ENCODE peak calls at places on chromosomes 11 and 22, in four cellular contexts. X is Peyer's patch, P is HCT116, K is mammary epithelial cell. W is an unnamed sample.

GRCh38 chr11:12079726-12080556 is 30.4 kb upstream of the MICAL2 start:
- DNase-seq in X (no peak), P (peak; percentile 79), K (peak; percentile 98), W (no peak)

GRCh38 chr11:64451856-64452255 is 92.9 kb downstream of the RPS6KA4 start:
- DNase-seq in X (no peak), P (no peak), K (no peak), W (no peak)

GRCh38 chr11:125932301-125932700 is 13.5 kb upstream of the VSIG10L2 start:
- DNase-seq in X (no peak), P (no peak), K (no peak), W (no peak)

GRCh38 chr11:1516273-1517067 is 29.9 kb upstream of the MOB2 start:
- DNase-seq in X (no peak), P (no peak), K (peak; percentile 21), W (no peak)

GRCh38 chr11:97703815-97704214 is 1314.0 kb downstream of the JRKL start:
- DNase-seq in X (no peak), P (no peak), K (no peak), W (no peak)

GRCh38 chr11:64472593-64473455 is 113.9 kb downstream of the RPS6KA4 start:
- DNase-seq in X (no peak), P (no peak), K (no peak), W (no peak)

GRCh38 chr11:119486691-119487259 is 63.8 kb upstream of the THY1 start:
- DNase-seq in X (no peak), P (no peak), K (no peak), W (peak; percentile 16)

GRCh38 chr11:35675901-35676610 is 13.5 kb downstream of the TRIM44 start:
- DNase-seq in X (no peak), P (no peak), K (no peak), W (no peak)

GRCh38 chr11:66216911-66217310 is 51.5 kb upstream of the RAB1B start:
- DNase-seq in X (no peak), P (no peak), K (no peak), W (no peak)

GRCh38 chr22:21606775-21607174 is 23.0 kb downstream of the YDJC start:
- DNase-seq in X (no peak), P (no peak), K (no peak), W (no peak)

GRCh38 chr11:80048513-80048912 is 607.7 kb upstream of the TENM4 start:
- DNase-seq in X (no peak), P (no peak), K (no peak), W (no peak)

GRCh38 chr11:61362542-61362875 is 335 bp downstream of the TMEM138 start:
- DNase-seq in X (no peak), P (no peak), K (no peak), W (peak; percentile 63)

GRCh38 chr22:20741634-20742581 is 32.0 kb upstream of the SERPIND1 start:
- DNase-seq in X (peak; percentile 51), P (peak; percentile 18), K (peak; percentile 21), W (no peak)

GRCh38 chr22:39088688-39089032 is 8.4 kb upstream of the APOBEC3H start:
- DNase-seq in X (no peak), P (no peak), K (no peak), W (no peak)

GRCh38 chr22:22996511-22997261 is 73.6 kb upstream of the GNAZ start:
- DNase-seq in X (no peak), P (no peak), K (no peak), W (no peak)

GRCh38 chr11:63795066-63795465 is 18.2 kb upstream of the SPINDOC start:
- DNase-seq in X (no peak), P (no peak), K (no peak), W (no peak)

GRCh38 chr11:16899708-16900107 is 114.5 kb downstream of the PLEKHA7 start:
- DNase-seq in X (no peak), P (no peak), K (no peak), W (no peak)

GRCh38 chr11:117717485-117718314 is 79.3 kb downstream of the DSCAML1 start:
- DNase-seq in X (no peak), P (no peak), K (no peak), W (no peak)

GRCh38 chr22:23233084-23233501 is 52.8 kb downstream of the BCR start:
- DNase-seq in X (no peak), P (no peak), K (no peak), W (no peak)

GRCh38 chr22:19559956-19560355 is 35.7 kb upstream of the CLDN5 start:
- DNase-seq in X (no peak), P (no peak), K (no peak), W (no peak)

GRCh38 chr11:73157141-73158010 is 15.3 kb upstream of the FCHSD2 start:
- DNase-seq in X (peak; percentile 62), P (no peak), K (no peak), W (no peak)

GRCh38 chr11:19853901-19854300 is 141.3 kb downstream of the NAV2 start:
- DNase-seq in X (no peak), P (no peak), K (no peak), W (no peak)

GRCh38 chr11:110126936-110127335 is 33.7 kb downstream of the ZC3H12C start:
- DNase-seq in X (no peak), P (no peak), K (no peak), W (no peak)

GRCh38 chr22:45270095-45271020 is 14.4 kb upstream of the UPK3A start:
- DNase-seq in X (no peak), P (no peak), K (no peak), W (no peak)

GRCh38 chr11:6646040-6646439 is 9.6 kb downstream of the DCHS1 start:
- DNase-seq in X (no peak), P (no peak), K (no peak), W (no peak)

GRCh38 chr22:32558681-32559355 is 84.2 kb downstream of the FBXO7 start:
- DNase-seq in X (no peak), P (peak; percentile 75), K (peak; percentile 94), W (no peak)

GRCh38 chr11:61007383-61007970 is 36.0 kb downstream of the CD6 start:
- DNase-seq in X (peak; percentile 50), P (no peak), K (no peak), W (no peak)

GRCh38 chr22:36644333-36644757 is 59.2 kb downstream of the CACNG2 start:
- DNase-seq in X (no peak), P (peak; percentile 45), K (peak; percentile 91), W (no peak)

GRCh38 chr11:22787565-22788162 is 41.9 kb downstream of the SVIP start:
- DNase-seq in X (peak; percentile 15), P (peak; percentile 22), K (peak; percentile 16), W (no peak)

GRCh38 chr22:31272522-31273446 is 19.5 kb downstream of the PIK3IP1 start:
- DNase-seq in X (peak; percentile 61), P (peak; percentile 32), K (peak; percentile 47), W (no peak)

GRCh38 chr11:45328726-45329125 is 42.6 kb upstream of the SYT13 start:
- DNase-seq in X (no peak), P (no peak), K (no peak), W (no peak)

GRCh38 chr11:63614136-63614664 is at the start of gene PLAAT3:
- DNase-seq in X (peak; percentile 61), P (peak; percentile 36), K (no peak), W (peak; percentile 48)

GRCh38 chr11:1877211-1878133 is 14.2 kb downstream of the PRR33 start:
- DNase-seq in X (no peak), P (no peak), K (no peak), W (peak; percentile 52)

GRCh38 chr22:29726512-29727247 is 6.9 kb downstream of the CABP7 start:
- DNase-seq in X (no peak), P (no peak), K (no peak), W (no peak)

GRCh38 chr22:29727248-29727551 is 7.4 kb downstream of the CABP7 start:
- DNase-seq in X (peak; percentile 20), P (no peak), K (no peak), W (no peak)

GRCh38 chr22:29723766-29724165 is 4.0 kb downstream of the CABP7 start:
- DNase-seq in X (no peak), P (no peak), K (no peak), W (no peak)

GRCh38 chr22:29724843-29725242 is 5.0 kb downstream of the CABP7 start:
- DNase-seq in X (no peak), P (no peak), K (no peak), W (no peak)

GRCh38 chr22:29726104-29726503 is 6.3 kb downstream of the CABP7 start:
- DNase-seq in X (no peak), P (no peak), K (no peak), W (no peak)
- TF ChIP-seq CTCF in X (no peak), P (no peak), K (no peak), W (no peak)

GRCh38 chr11:132064987-132065620 is 694.7 kb downstream of the NTM start:
- DNase-seq in X (no peak), P (no peak), K (peak; percentile 98), W (no peak)
- TF ChIP-seq CTCF in X (no peak), P (no peak), K (no peak), W (no peak)

GRCh38 chr11:74493816-74494630 is 499 bp upstream of the LIPT2 start:
- DNase-seq in X (no peak), P (peak; percentile 22), K (peak; percentile 94), W (no peak)
- TF ChIP-seq CTCF in X (no peak), P (no peak), K (no peak), W (no peak)

GRCh38 chr11:113373981-113374560 is 13.5 kb upstream of the ANKK1 start:
- DNase-seq in X (no peak), P (no peak), K (no peak), W (no peak)

GRCh38 chr11:113370634-113371033 is 16.9 kb upstream of the ANKK1 start:
- DNase-seq in X (no peak), P (no peak), K (no peak), W (no peak)

GRCh38 chr11:113369411-113369810 is 18.2 kb upstream of the ANKK1 start:
- DNase-seq in X (no peak), P (no peak), K (no peak), W (no peak)

GRCh38 chr11:113373306-113373705 is 14.3 kb upstream of the ANKK1 start:
- DNase-seq in X (no peak), P (no peak), K (peak; percentile 79), W (no peak)

DNA sequence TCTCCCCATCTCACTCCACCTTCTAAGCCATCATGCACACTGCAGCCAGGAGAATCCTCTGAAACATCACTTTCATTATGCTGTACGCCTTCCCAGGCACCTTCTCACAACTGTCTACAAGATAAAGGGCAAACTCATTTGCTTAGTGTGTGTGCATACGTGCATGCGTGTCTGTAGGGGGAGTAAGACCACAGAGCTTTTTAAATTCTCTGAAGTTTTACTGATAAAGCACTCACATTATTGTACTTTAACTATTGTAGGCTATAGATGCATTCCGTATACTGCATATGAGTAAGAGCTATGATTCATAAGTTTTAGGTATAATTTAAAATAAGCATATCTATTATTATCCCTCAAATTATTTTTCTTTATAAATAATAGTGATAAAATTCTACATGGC is 15.3 kb upstream of the ANKK1 start:
- DNase-seq in X (no peak), P (no peak), K (no peak), W (no peak)
- TF ChIP-seq CTCF in X (no peak), P (peak; percentile 17), K (no peak), W (no peak)

GRCh38 chr22:35352214-35353111 is 28.4 kb upstream of the HMOX1 start:
- DNase-seq in X (peak; percentile 86), P (no peak), K (no peak), W (peak; percentile 99)
- TF ChIP-seq CTCF in X (peak; percentile 14), P (peak; percentile 23), K (no peak), W (peak; percentile 63)

DNA sequence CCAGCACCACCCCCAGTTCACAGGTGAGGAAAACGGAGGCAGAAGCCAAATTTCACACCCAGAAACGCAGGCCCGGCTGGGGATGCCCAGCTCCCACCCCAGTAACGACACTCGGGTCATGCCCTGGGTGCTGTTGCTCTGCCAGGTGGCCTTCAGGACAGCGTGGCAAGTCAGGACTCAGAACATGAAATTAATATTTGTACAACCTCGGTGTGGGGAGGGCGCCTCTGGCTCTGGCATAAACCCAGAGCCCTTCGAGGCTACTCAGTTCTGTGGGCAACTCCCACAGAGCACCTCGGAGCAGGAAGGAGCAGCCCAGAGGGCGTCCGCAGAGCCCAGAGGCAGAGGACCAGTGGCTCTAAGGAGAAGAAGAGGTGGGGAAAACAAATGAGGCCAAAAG is 71.6 kb downstream of the CELSR1 start:
- DNase-seq in X (no peak), P (no peak), K (no peak), W (no peak)
- TF ChIP-seq CTCF in X (no peak), P (no peak), K (no peak), W (no peak)